ENCODE peak calls at places on chromosomes 16 and 17, in four cellular contexts. E is SK-N-DZ; J is stimulated activated CD4-positive, alpha-beta T cell treated with anti-CD3 and anti-CD28 coated beads, TNF-alpha, amount 100 ng/mL, for 24 hours; X is kidney epithelial cell. R is an unnamed sample.

GRCh38 chr17:7041607-7042506 is 2.0 kb downstream of the SLC16A11 start:
- DNase-seq in E (no peak), J (no peak), X (no peak), R (no peak)

GRCh38 chr17:56893503-56893902 is 20.3 kb downstream of the TRIM25 start:
- DNase-seq in E (no peak), J (no peak), X (no peak), R (no peak)

GRCh38 chr16:59993101-59993500 is 1259.0 kb upstream of the GOT2 start:
- DNase-seq in E (no peak), J (no peak), X (no peak), R (no peak)

GRCh38 chr17:29341726-29342125 is 47.8 kb upstream of the NUFIP2 start:
- DNase-seq in E (no peak), J (no peak), X (no peak), R (no peak)

GRCh38 chr17:40615295-40615988 is 32.2 kb downstream of the SMARCE1 start:
- DNase-seq in E (peak), J (no peak), X (peak), R (peak)

GRCh38 chr17:40179923-40180659 is 2.8 kb downstream of the RAPGEFL1 start:
- DNase-seq in E (no peak), J (no peak), X (no peak), R (no peak)

GRCh38 chr16:964696-965395 is 5.9 kb downstream of the LMF1 start:
- DNase-seq in E (no peak), J (peak), X (no peak), R (no peak)

GRCh38 chr16:9102379-9102778 is 10.9 kb downstream of the HAPSTR1 start:
- DNase-seq in E (no peak), J (no peak), X (no peak), R (no peak)

GRCh38 chr17:77894126-77894956 is 64.2 kb upstream of the TNRC6C start:
- DNase-seq in E (no peak), J (no peak), X (no peak), R (no peak)

GRCh38 chr17:6413073-6413472 is 21.8 kb downstream of the AIPL1 start:
- DNase-seq in E (no peak), J (no peak), X (no peak), R (no peak)

GRCh38 chr16:1906052-1906845 is 12.0 kb downstream of the HS3ST6 start:
- DNase-seq in E (no peak), J (no peak), X (no peak), R (peak)

GRCh38 chr17:2068589-2069051 is 13.7 kb downstream of the HIC1 start:
- DNase-seq in E (no peak), J (no peak), X (peak), R (peak)

GRCh38 chr16:58264961-58265479 is 29.8 kb downstream of the PRSS54 start:
- DNase-seq in E (no peak), J (no peak), X (peak), R (peak)

GRCh38 chr17:61399131-61400057 is at the start of gene TBX2:
- DNase-seq in E (peak), J (no peak), X (peak), R (peak)

GRCh38 chr17:55693244-55694216 is 29.1 kb downstream of the TMEM100 start:
- DNase-seq in E (no peak), J (no peak), X (no peak), R (peak)

GRCh38 chr17:49760909-49761558 is 2.9 kb downstream of the FAM117A start:
- DNase-seq in E (no peak), J (no peak), X (no peak), R (no peak)

GRCh38 chr17:65433592-65433991 is 127.9 kb downstream of the AXIN2 start:
- DNase-seq in E (no peak), J (no peak), X (no peak), R (no peak)

GRCh38 chr17:75864448-75864871 is 9.3 kb upstream of the WBP2 start:
- DNase-seq in E (no peak), J (no peak), X (no peak), R (no peak)

GRCh38 chr16:9489823-9490467 is 398.5 kb downstream of the HAPSTR1 start:
- DNase-seq in E (no peak), J (no peak), X (peak), R (no peak)

GRCh38 chr17:21353326-21354010 is 22.7 kb upstream of the KCNJ12 start:
- DNase-seq in E (no peak), J (no peak), X (no peak), R (no peak)

GRCh38 chr17:29073520-29073919 is 30.6 kb downstream of the PIPOX start:
- DNase-seq in E (no peak), J (no peak), X (no peak), R (no peak)

R was measured in BE2C.